ENCODE peak calls at places on chromosomes 12 and 14, in six cellular contexts. One of them, this sample, is unnamed.

GRCh38 chr12:31603546-31604009 is 12.6 kb upstream of the DENND5B start:
- DNase-seq in GM10248: peak; percentile 39
- DNase-seq in fibroblast of mammary gland: no peak
- DNase-seq in progenitor cell of endocrine pancreas: no peak
- DNase-seq in nephron progenitor cell: no peak
- DNase-seq in OCI-LY7: peak; percentile 92
- DNase-seq in this sample: no peak

GRCh38 chr12:81128930-81129554 is 51.2 kb downstream of the ACSS3 start:
- DNase-seq in GM10248: peak; percentile 37
- DNase-seq in fibroblast of mammary gland: peak; percentile 60
- DNase-seq in progenitor cell of endocrine pancreas: no peak
- DNase-seq in nephron progenitor cell: peak; percentile 26
- DNase-seq in OCI-LY7: peak; percentile 33
- DNase-seq in this sample: peak; percentile 64

GRCh38 chr14:34098045-34098984 is 147.4 kb upstream of the EGLN3 start:
- DNase-seq in GM10248: peak; percentile 39
- DNase-seq in fibroblast of mammary gland: peak; percentile 69
- DNase-seq in progenitor cell of endocrine pancreas: no peak
- DNase-seq in nephron progenitor cell: peak; percentile 38
- DNase-seq in OCI-LY7: no peak
- DNase-seq in this sample: peak; percentile 57

GRCh38 chr12:45703942-45704341 is 25.6 kb upstream of the ARID2 start:
- DNase-seq in GM10248: no peak
- DNase-seq in fibroblast of mammary gland: peak; percentile 55
- DNase-seq in progenitor cell of endocrine pancreas: no peak
- DNase-seq in nephron progenitor cell: no peak
- DNase-seq in OCI-LY7: no peak
- DNase-seq in this sample: no peak

GRCh38 chr12:49301759-49302158 is 6.8 kb downstream of the PRPH start:
- DNase-seq in GM10248: peak; percentile 22
- DNase-seq in fibroblast of mammary gland: no peak
- DNase-seq in progenitor cell of endocrine pancreas: no peak
- DNase-seq in nephron progenitor cell: no peak
- DNase-seq in OCI-LY7: no peak
- DNase-seq in this sample: no peak

GRCh38 chr12:108642269-108642870 is 8.7 kb upstream of the SELPLG start:
- DNase-seq in GM10248: no peak
- DNase-seq in fibroblast of mammary gland: no peak
- DNase-seq in progenitor cell of endocrine pancreas: no peak
- DNase-seq in nephron progenitor cell: no peak
- DNase-seq in OCI-LY7: peak; percentile 93
- DNase-seq in this sample: no peak

GRCh38 chr12:1213205-1213604 is 222.2 kb downstream of the ERC1 start:
- DNase-seq in GM10248: no peak
- DNase-seq in fibroblast of mammary gland: no peak
- DNase-seq in progenitor cell of endocrine pancreas: no peak
- DNase-seq in nephron progenitor cell: no peak
- DNase-seq in OCI-LY7: no peak
- DNase-seq in this sample: no peak

GRCh38 chr12:61513972-61514371 is 746.2 kb upstream of the USP15 start:
- DNase-seq in GM10248: no peak
- DNase-seq in fibroblast of mammary gland: no peak
- DNase-seq in progenitor cell of endocrine pancreas: no peak
- DNase-seq in nephron progenitor cell: no peak
- DNase-seq in OCI-LY7: no peak
- DNase-seq in this sample: no peak

GRCh38 chr14:29759521-29760340 is 167.9 kb downstream of the PRKD1 start:
- DNase-seq in GM10248: no peak
- DNase-seq in fibroblast of mammary gland: no peak
- DNase-seq in progenitor cell of endocrine pancreas: no peak
- DNase-seq in nephron progenitor cell: no peak
- DNase-seq in OCI-LY7: no peak
- DNase-seq in this sample: no peak

GRCh38 chr12:30438526-30439120 is 257.0 kb downstream of the IPO8 start:
- DNase-seq in GM10248: no peak
- DNase-seq in fibroblast of mammary gland: no peak
- DNase-seq in progenitor cell of endocrine pancreas: no peak
- DNase-seq in nephron progenitor cell: no peak
- DNase-seq in OCI-LY7: no peak
- DNase-seq in this sample: peak; percentile 41

GRCh38 chr12:24270464-24270863 is 321.0 kb upstream of the SOX5 start:
- DNase-seq in GM10248: no peak
- DNase-seq in fibroblast of mammary gland: no peak
- DNase-seq in progenitor cell of endocrine pancreas: no peak
- DNase-seq in nephron progenitor cell: no peak
- DNase-seq in OCI-LY7: no peak
- DNase-seq in this sample: no peak

GRCh38 chr12:24266982-24267381 is 317.5 kb upstream of the SOX5 start:
- DNase-seq in GM10248: no peak
- DNase-seq in fibroblast of mammary gland: no peak
- DNase-seq in progenitor cell of endocrine pancreas: no peak
- DNase-seq in nephron progenitor cell: no peak
- DNase-seq in OCI-LY7: no peak
- DNase-seq in this sample: no peak

GRCh38 chr12:24270965-24271364 is 321.5 kb upstream of the SOX5 start:
- DNase-seq in GM10248: no peak
- DNase-seq in fibroblast of mammary gland: no peak
- DNase-seq in progenitor cell of endocrine pancreas: no peak
- DNase-seq in nephron progenitor cell: no peak
- DNase-seq in OCI-LY7: no peak
- DNase-seq in this sample: no peak

GRCh38 chr12:24268663-24269186 is 319.3 kb upstream of the SOX5 start:
- DNase-seq in GM10248: no peak
- DNase-seq in fibroblast of mammary gland: no peak
- DNase-seq in progenitor cell of endocrine pancreas: no peak
- DNase-seq in nephron progenitor cell: no peak
- DNase-seq in OCI-LY7: no peak
- DNase-seq in this sample: no peak
- TF ChIP-seq CTCF in GM10248: no peak
- TF ChIP-seq CTCF in fibroblast of mammary gland: no peak
- TF ChIP-seq CTCF in progenitor cell of endocrine pancreas: peak; percentile 44
- TF ChIP-seq CTCF in nephron progenitor cell: no peak
- TF ChIP-seq CTCF in OCI-LY7: peak; percentile 37
- TF ChIP-seq CTCF in this sample: no peak

GRCh38 chr12:116999066-116999465 is 88.3 kb downstream of the FBXW8 start:
- DNase-seq in GM10248: no peak
- DNase-seq in fibroblast of mammary gland: no peak
- DNase-seq in progenitor cell of endocrine pancreas: no peak
- DNase-seq in nephron progenitor cell: no peak
- DNase-seq in OCI-LY7: no peak
- DNase-seq in this sample: no peak
- TF ChIP-seq CTCF in GM10248: no peak
- TF ChIP-seq CTCF in fibroblast of mammary gland: no peak
- TF ChIP-seq CTCF in progenitor cell of endocrine pancreas: no peak
- TF ChIP-seq CTCF in nephron progenitor cell: no peak
- TF ChIP-seq CTCF in OCI-LY7: no peak
- TF ChIP-seq CTCF in this sample: no peak

GRCh38 chr14:76101980-76102379 is 49.7 kb upstream of the GPATCH2L start:
- DNase-seq in GM10248: no peak
- DNase-seq in fibroblast of mammary gland: no peak
- DNase-seq in progenitor cell of endocrine pancreas: no peak
- DNase-seq in nephron progenitor cell: no peak
- DNase-seq in OCI-LY7: no peak
- DNase-seq in this sample: no peak
- TF ChIP-seq CTCF in GM10248: no peak
- TF ChIP-seq CTCF in fibroblast of mammary gland: no peak
- TF ChIP-seq CTCF in progenitor cell of endocrine pancreas: no peak
- TF ChIP-seq CTCF in nephron progenitor cell: no peak
- TF ChIP-seq CTCF in OCI-LY7: no peak
- TF ChIP-seq CTCF in this sample: no peak

GRCh38 chr12:65232490-65233077 is 45.9 kb upstream of the MSRB3 start:
- DNase-seq in GM10248: peak; percentile 14
- DNase-seq in fibroblast of mammary gland: peak; percentile 48
- DNase-seq in progenitor cell of endocrine pancreas: no peak
- DNase-seq in nephron progenitor cell: no peak
- DNase-seq in OCI-LY7: peak; percentile 52
- DNase-seq in this sample: peak; percentile 59
- TF ChIP-seq CTCF in GM10248: peak; percentile 12
- TF ChIP-seq CTCF in fibroblast of mammary gland: peak; percentile 42
- TF ChIP-seq CTCF in progenitor cell of endocrine pancreas: peak; percentile 59
- TF ChIP-seq CTCF in nephron progenitor cell: peak; percentile 4
- TF ChIP-seq CTCF in OCI-LY7: peak; percentile 85
- TF ChIP-seq CTCF in this sample: peak; percentile 26

GRCh38 chr12:10366875-10367274 is 23.0 kb downstream of the KLRK1 start:
- DNase-seq in GM10248: no peak
- DNase-seq in fibroblast of mammary gland: peak; percentile 59
- DNase-seq in progenitor cell of endocrine pancreas: no peak
- DNase-seq in nephron progenitor cell: no peak
- DNase-seq in OCI-LY7: peak; percentile 63
- DNase-seq in this sample: peak; percentile 70
- TF ChIP-seq CTCF in GM10248: no peak
- TF ChIP-seq CTCF in fibroblast of mammary gland: peak; percentile 43
- TF ChIP-seq CTCF in progenitor cell of endocrine pancreas: peak; percentile 42
- TF ChIP-seq CTCF in nephron progenitor cell: no peak
- TF ChIP-seq CTCF in OCI-LY7: peak; percentile 81
- TF ChIP-seq CTCF in this sample: peak; percentile 43

GRCh38 chr12:48183091-48183875 is at the start of gene CCDC184:
- DNase-seq in GM10248: peak; percentile 82
- DNase-seq in fibroblast of mammary gland: peak; percentile 71
- DNase-seq in progenitor cell of endocrine pancreas: peak; percentile 24
- DNase-seq in nephron progenitor cell: peak; percentile 68
- DNase-seq in OCI-LY7: peak; percentile 85
- DNase-seq in this sample: peak; percentile 84
- TF ChIP-seq CTCF in GM10248: peak; percentile 33
- TF ChIP-seq CTCF in fibroblast of mammary gland: peak; percentile 19
- TF ChIP-seq CTCF in progenitor cell of endocrine pancreas: peak; percentile 31
- TF ChIP-seq CTCF in nephron progenitor cell: no peak
- TF ChIP-seq CTCF in OCI-LY7: peak; percentile 76
- TF ChIP-seq CTCF in this sample: peak; percentile 35

DNA sequence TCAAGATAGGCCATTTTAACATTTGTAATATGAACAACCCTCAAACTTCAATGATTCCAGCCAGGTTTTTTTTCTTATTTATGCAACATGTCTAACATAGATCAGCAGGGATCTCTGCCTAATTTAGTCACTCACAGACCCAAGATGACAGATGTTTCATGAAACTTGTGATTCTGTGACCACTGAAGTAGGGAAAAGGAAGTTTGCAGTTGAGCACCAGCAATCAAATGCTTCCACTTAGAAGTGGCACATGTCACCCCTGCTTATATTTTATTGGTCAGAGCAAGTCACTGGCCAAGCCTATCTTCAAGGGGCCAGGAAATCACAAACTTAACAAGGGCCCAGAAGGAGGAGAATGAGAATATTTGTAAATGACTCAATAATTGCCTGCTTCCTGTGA is 150.6 kb downstream of the BCAT1 start:
- DNase-seq in GM10248: peak; percentile 24
- DNase-seq in fibroblast of mammary gland: no peak
- DNase-seq in progenitor cell of endocrine pancreas: no peak
- DNase-seq in nephron progenitor cell: no peak
- DNase-seq in OCI-LY7: peak; percentile 86
- DNase-seq in this sample: no peak
- TF ChIP-seq CTCF in GM10248: no peak
- TF ChIP-seq CTCF in fibroblast of mammary gland: no peak
- TF ChIP-seq CTCF in progenitor cell of endocrine pancreas: no peak
- TF ChIP-seq CTCF in nephron progenitor cell: no peak
- TF ChIP-seq CTCF in OCI-LY7: no peak
- TF ChIP-seq CTCF in this sample: no peak

GRCh38 chr14:102985665-102986064 is 63.2 kb downstream of the AMN start:
- DNase-seq in GM10248: peak; percentile 78
- DNase-seq in fibroblast of mammary gland: no peak
- DNase-seq in progenitor cell of endocrine pancreas: no peak
- DNase-seq in nephron progenitor cell: no peak
- DNase-seq in OCI-LY7: no peak
- DNase-seq in this sample: no peak
- TF ChIP-seq CTCF in GM10248: no peak
- TF ChIP-seq CTCF in fibroblast of mammary gland: no peak
- TF ChIP-seq CTCF in progenitor cell of endocrine pancreas: no peak
- TF ChIP-seq CTCF in nephron progenitor cell: no peak
- TF ChIP-seq CTCF in OCI-LY7: no peak
- TF ChIP-seq CTCF in this sample: no peak

GRCh38 chr12:85157023-85157626 is 121.0 kb downstream of the LRRIQ1 start:
- DNase-seq in GM10248: no peak
- DNase-seq in fibroblast of mammary gland: no peak
- DNase-seq in progenitor cell of endocrine pancreas: no peak
- DNase-seq in nephron progenitor cell: no peak
- DNase-seq in OCI-LY7: no peak
- DNase-seq in this sample: no peak

GRCh38 chr12:85156569-85156968 is 120.4 kb downstream of the LRRIQ1 start:
- DNase-seq in GM10248: no peak
- DNase-seq in fibroblast of mammary gland: no peak
- DNase-seq in progenitor cell of endocrine pancreas: no peak
- DNase-seq in nephron progenitor cell: no peak
- DNase-seq in OCI-LY7: no peak
- DNase-seq in this sample: no peak

GRCh38 chr12:85155791-85156190 is 119.6 kb downstream of the LRRIQ1 start:
- DNase-seq in GM10248: no peak
- DNase-seq in fibroblast of mammary gland: peak; percentile 18
- DNase-seq in progenitor cell of endocrine pancreas: no peak
- DNase-seq in nephron progenitor cell: no peak
- DNase-seq in OCI-LY7: peak; percentile 1
- DNase-seq in this sample: peak; percentile 23
- TF ChIP-seq CTCF in GM10248: peak; percentile 14
- TF ChIP-seq CTCF in fibroblast of mammary gland: peak; percentile 15
- TF ChIP-seq CTCF in progenitor cell of endocrine pancreas: peak; percentile 41
- TF ChIP-seq CTCF in nephron progenitor cell: peak; percentile 25
- TF ChIP-seq CTCF in OCI-LY7: peak; percentile 38
- TF ChIP-seq CTCF in this sample: no peak

DNA sequence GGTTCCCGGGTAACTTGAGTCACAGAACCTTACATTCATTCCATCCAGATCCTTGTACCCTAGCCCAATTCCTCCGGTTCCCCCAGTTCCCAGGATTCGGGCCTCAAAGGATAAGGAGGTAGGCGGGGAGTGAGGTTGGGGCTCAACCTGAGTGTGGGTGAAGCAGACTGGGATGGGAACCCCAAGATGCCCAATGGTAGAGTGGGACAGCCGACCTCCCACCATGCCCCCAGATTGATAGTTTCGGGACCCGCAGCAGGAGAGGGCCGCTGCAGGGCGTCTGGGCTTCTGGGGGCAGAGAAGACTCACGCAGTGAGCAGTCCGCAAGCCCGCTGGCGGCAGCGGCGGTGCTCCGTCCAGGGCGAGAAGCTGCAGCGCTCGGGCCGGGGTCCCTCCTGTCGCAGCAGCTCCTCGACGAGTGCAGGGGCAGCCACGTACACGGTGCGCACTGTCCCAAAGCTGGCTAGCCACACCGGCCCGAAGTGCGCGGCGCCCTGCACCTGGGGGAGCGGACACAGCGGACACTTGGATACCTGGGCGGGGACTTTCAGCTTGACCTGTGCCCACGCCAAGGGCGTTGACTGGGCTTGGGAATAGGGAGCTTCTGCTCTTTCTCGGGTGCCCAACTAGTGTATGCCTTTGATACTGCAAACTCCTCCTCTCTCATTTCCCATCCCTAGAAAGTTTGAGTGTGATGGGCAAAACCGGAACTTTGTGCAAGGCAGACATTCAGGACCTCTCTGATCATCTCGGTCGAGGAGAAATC is 997 bp downstream of the CYP27B1 start:
- DNase-seq in GM10248: no peak
- DNase-seq in fibroblast of mammary gland: no peak
- DNase-seq in progenitor cell of endocrine pancreas: no peak
- DNase-seq in nephron progenitor cell: peak; percentile 31
- DNase-seq in OCI-LY7: no peak
- DNase-seq in this sample: no peak
- TF ChIP-seq CTCF in GM10248: no peak
- TF ChIP-seq CTCF in fibroblast of mammary gland: no peak
- TF ChIP-seq CTCF in progenitor cell of endocrine pancreas: no peak
- TF ChIP-seq CTCF in nephron progenitor cell: no peak
- TF ChIP-seq CTCF in OCI-LY7: no peak
- TF ChIP-seq CTCF in this sample: no peak